ENCODE peak calls at places on chromosomes 3 and 15, in eight cellular contexts. K is NCI-H2081; Q is activated CD4-positive, alpha-beta T cell treated with anti-CD3 and anti-CD28 coated beads, Interleukin-2, amount 50 U/mL, for 1 hour; J is brain microvascular endothelial cell; V is stimulated activated effector memory CD8-positive, alpha-beta T cell treated with anti-CD3 and anti-CD28 coated beads, Interleukin-12 subunit alpha, Interleukin-12 subunit beta, amount 100 ng/mL, for 72 hours; Y is MG63; P is H4; X is stromal cell of bone marrow. A is an unnamed sample.

GRCh38 chr3:111763968-111764367 is 95.1 kb upstream of the PHLDB2 start:
- DNase-seq in X (peak; percentile 68), Y (peak; percentile 64), Q (no peak), K (no peak), J (no peak), V (no peak), P (no peak), A (no peak)

GRCh38 chr3:27454914-27455313 is 29.3 kb downstream of the SLC4A7 start:
- DNase-seq in Y (no peak), K (no peak), Q (no peak), P (no peak), X (peak; percentile 18), V (no peak), J (no peak), A (no peak)

GRCh38 chr3:51734572-51734907 is 27.7 kb downstream of the GRM2 start:
- DNase-seq in Q (no peak), K (no peak), J (no peak), V (no peak), X (no peak), P (no peak), Y (no peak), A (no peak)

GRCh38 chr15:94258246-94258645 is 26.9 kb downstream of the MCTP2 start:
- DNase-seq in P (no peak), K (no peak), V (no peak), J (no peak), Y (no peak), Q (no peak), X (no peak), A (no peak)

GRCh38 chr15:34952481-34952880 is 17.1 kb downstream of the AQR start:
- DNase-seq in X (no peak), Y (no peak), Q (no peak), J (peak; percentile 7), K (no peak), P (no peak), V (no peak), A (no peak)

GRCh38 chr15:100879046-100879445 is 585 bp upstream of the ALDH1A3 start:
- DNase-seq in Y (peak; percentile 48), K (no peak), J (no peak), P (no peak), V (no peak), Q (no peak), X (no peak), A (no peak)

GRCh38 chr3:55453871-55454496 is 33.1 kb downstream of the WNT5A start:
- DNase-seq in J (no peak), K (no peak), P (no peak), V (no peak), Y (no peak), Q (no peak), X (no peak), A (no peak)

GRCh38 chr3:126556637-126557414 is 1.9 kb downstream of the C3orf22 start:
- DNase-seq in V (no peak), Y (no peak), K (no peak), X (no peak), P (no peak), J (no peak), Q (no peak), A (no peak)

GRCh38 chr3:157201648-157202278 is 41.8 kb upstream of the CCNL1 start:
- DNase-seq in P (peak; percentile 48), Q (no peak), J (no peak), X (peak; percentile 28), K (peak; percentile 32), Y (no peak), V (no peak), A (peak; percentile 1)

GRCh38 chr15:81575436-81576123 is 201.6 kb upstream of the TMC3 start:
- DNase-seq in P (no peak), V (no peak), J (peak; percentile 35), Q (no peak), X (no peak), Y (no peak), K (no peak), A (peak; percentile 86)

GRCh38 chr3:13548696-13549512 is at the start of gene FBLN2:
- DNase-seq in Y (peak; percentile 54), P (no peak), Q (no peak), K (no peak), V (no peak), J (no peak), X (no peak), A (peak; percentile 10)

GRCh38 chr3:113377158-113377557 is 64.1 kb downstream of the CFAP44 start:
- DNase-seq in V (no peak), Q (no peak), Y (no peak), K (no peak), J (no peak), X (no peak), P (no peak), A (no peak)

GRCh38 chr3:57977755-57978715 is 30.2 kb upstream of the FLNB start:
- DNase-seq in P (no peak), K (no peak), Q (no peak), J (no peak), V (no peak), X (no peak), Y (no peak), A (no peak)

GRCh38 chr3:193830791-193831191 is 237.8 kb downstream of the OPA1 start:
- DNase-seq in P (no peak), K (no peak), Y (no peak), Q (no peak), J (no peak), V (no peak), X (no peak), A (peak; percentile 98)